ENCODE peak calls at places on chromosome 12, in five cellular contexts. I, R, G, P and Q are unnamed samples.

GRCh38 chr12:31591308-31591901 is 469 bp upstream of the DENND5B start:
- DNase-seq in I (peak; percentile 57), R (no peak), G (peak; percentile 6), P (peak; percentile 83), Q (peak; percentile 38)

GRCh38 chr12:48978291-48978740 is at the start of gene WNT1:
- DNase-seq in I (no peak), R (no peak), G (no peak), P (no peak), Q (no peak)

GRCh38 chr12:54749191-54749818 is 101.1 kb upstream of the DCD start:
- DNase-seq in I (peak; percentile 68), R (peak; percentile 64), G (peak; percentile 55), P (peak; percentile 64), Q (peak; percentile 56)

GRCh38 chr12:40104461-40105264 is 1.2 kb downstream of the SLC2A13 start:
- DNase-seq in I (peak; percentile 30), R (peak; percentile 3), G (peak; percentile 4), P (no peak), Q (no peak)

GRCh38 chr12:4268549-4269181 is 4.9 kb upstream of the CCND2 start:
- DNase-seq in I (no peak), R (no peak), G (no peak), P (no peak), Q (no peak)

GRCh38 chr12:124044809-124045321 is 71.8 kb downstream of the ZNF664 start:
- DNase-seq in I (no peak), R (no peak), G (peak; percentile 20), P (no peak), Q (no peak)

GRCh38 chr12:89856431-89856830 is 147.8 kb upstream of the ATP2B1 start:
- DNase-seq in I (no peak), R (no peak), G (peak; percentile 9), P (peak; percentile 43), Q (peak; percentile 54)

GRCh38 chr12:44441155-44441554 is 435.0 kb downstream of the NELL2 start:
- DNase-seq in I (no peak), R (no peak), G (no peak), P (no peak), Q (no peak)

GRCh38 chr12:19967486-19967885 is 400.9 kb upstream of the PDE3A start:
- DNase-seq in I (peak; percentile 75), R (peak; percentile 58), G (peak; percentile 13), P (no peak), Q (no peak)

GRCh38 chr12:45655186-45655585 is 74.3 kb upstream of the ARID2 start:
- DNase-seq in I (peak; percentile 32), R (peak; percentile 62), G (peak; percentile 34), P (peak; percentile 15), Q (no peak)

GRCh38 chr12:56955631-56956256 is 1.7 kb downstream of the RDH16 start:
- DNase-seq in I (no peak), R (peak; percentile 65), G (no peak), P (no peak), Q (no peak)

GRCh38 chr12:88035271-88035906 is 6.2 kb upstream of the C12orf50 start:
- DNase-seq in I (peak; percentile 94), R (peak; percentile 89), G (peak; percentile 77), P (peak; percentile 94), Q (peak; percentile 90)

GRCh38 chr12:107570721-107571120 is 114.9 kb upstream of the PWP1 start:
- DNase-seq in I (peak; percentile 23), R (peak; percentile 48), G (no peak), P (no peak), Q (no peak)

GRCh38 chr12:130116791-130117190 is 45.5 kb upstream of the FZD10 start:
- DNase-seq in I (no peak), R (no peak), G (no peak), P (no peak), Q (no peak)

GRCh38 chr12:14913381-14913781 is 25.0 kb downstream of the ERP27 start:
- DNase-seq in I (peak; percentile 27), R (peak; percentile 43), G (peak; percentile 13), P (no peak), Q (no peak)

GRCh38 chr12:569803-570236 is 93.4 kb downstream of the NINJ2 start:
- DNase-seq in I (peak; percentile 95), R (peak; percentile 86), G (peak; percentile 88), P (peak; percentile 92), Q (peak; percentile 94)

GRCh38 chr12:115404761-115405470 is 720.9 kb upstream of the TBX3 start:
- DNase-seq in I (peak; percentile 8), R (peak; percentile 17), G (peak; percentile 49), P (no peak), Q (no peak)

GRCh38 chr12:64098709-64099354 is 123.3 kb downstream of the KICS2 start:
- DNase-seq in I (no peak), R (peak; percentile 75), G (no peak), P (no peak), Q (no peak)

GRCh38 chr12:6827982-6828670 is at the start of gene P3H3:
- DNase-seq in I (peak; percentile 60), R (peak; percentile 40), G (no peak), P (peak; percentile 56), Q (no peak)

GRCh38 chr12:111248981-111249380 is 119.9 kb downstream of the PHETA1 start:
- DNase-seq in I (no peak), R (peak; percentile 74), G (peak; percentile 80), P (no peak), Q (no peak)

GRCh38 chr12:94151577-94151976 is 3.2 kb downstream of the PLXNC1 start:
- DNase-seq in I (peak; percentile 67), R (no peak), G (no peak), P (no peak), Q (no peak)

GRCh38 chr12:80551897-80552296 is 107.9 kb downstream of the PTPRQ start:
- DNase-seq in I (peak; percentile 52), R (peak; percentile 91), G (peak; percentile 74), P (no peak), Q (no peak)

GRCh38 chr12:32039917-32040575 is 66.6 kb upstream of the BICD1 start:
- DNase-seq in I (no peak), R (no peak), G (no peak), P (peak; percentile 38), Q (no peak)

GRCh38 chr12:54479421-54479820 is 6.0 kb upstream of the GTSF1 start:
- DNase-seq in I (no peak), R (no peak), G (no peak), P (no peak), Q (no peak)

GRCh38 chr12:93122569-93123091 is 193.5 kb upstream of the EEA1 start:
- DNase-seq in I (peak; percentile 75), R (peak; percentile 86), G (peak; percentile 88), P (no peak), Q (no peak)

GRCh38 chr12:45634273-45634917 is 95.1 kb upstream of the ARID2 start:
- DNase-seq in I (no peak), R (no peak), G (no peak), P (no peak), Q (peak; percentile 43)

GRCh38 chr12:119061208-119061796 is 80.0 kb downstream of the SRRM4 start:
- DNase-seq in I (peak; percentile 83), R (peak; percentile 30), G (peak; percentile 28), P (peak; percentile 91), Q (peak; percentile 15)

GRCh38 chr12:112524676-112525425 is 106.1 kb downstream of the PTPN11 start:
- DNase-seq in I (no peak), R (peak; percentile 55), G (peak; percentile 79), P (no peak), Q (no peak)

GRCh38 chr12:96329018-96329417 is 71.2 kb downstream of the CDK17 start:
- DNase-seq in I (no peak), R (no peak), G (no peak), P (no peak), Q (no peak)

GRCh38 chr12:91778091-91778819 is 367.4 kb downstream of the BTG1 start:
- DNase-seq in I (peak; percentile 8), R (no peak), G (no peak), P (no peak), Q (peak; percentile 9)

DNA sequence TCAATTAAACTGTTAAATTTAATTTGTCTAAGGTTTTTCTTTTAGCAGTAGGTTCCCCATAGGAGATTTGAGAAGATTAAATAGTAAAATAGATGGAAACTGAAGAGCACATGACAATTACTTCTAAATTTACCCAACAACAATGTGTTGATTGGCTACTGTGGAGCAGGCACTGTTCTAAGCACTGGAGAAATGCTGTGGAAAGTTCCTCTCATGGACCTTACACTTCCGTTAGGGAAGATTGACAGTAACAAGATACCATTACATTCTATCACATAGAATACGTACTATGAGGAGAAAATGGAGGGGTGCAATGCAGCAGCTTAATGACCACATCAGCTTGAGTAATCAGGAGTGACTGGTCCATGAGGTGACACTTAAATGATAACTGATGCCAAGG is 8.1 kb upstream of the STAB2 start:
- DNase-seq in I (no peak), R (no peak), G (no peak), P (no peak), Q (no peak)
- TF ChIP-seq CTCF in I (no peak), R (no peak), G (no peak), P (no peak), Q (no peak)

GRCh38 chr12:106224392-106224706 is 23.5 kb downstream of the CKAP4 start:
- DNase-seq in I (no peak), R (no peak), G (no peak), P (no peak), Q (no peak)

GRCh38 chr12:106227641-106228319 is 20.0 kb downstream of the CKAP4 start:
- DNase-seq in I (peak; percentile 73), R (peak; percentile 97), G (peak; percentile 73), P (no peak), Q (no peak)

GRCh38 chr12:106229036-106229591 is 18.7 kb downstream of the CKAP4 start:
- DNase-seq in I (no peak), R (no peak), G (no peak), P (no peak), Q (no peak)

GRCh38 chr12:106228320-106228710 is 19.5 kb downstream of the CKAP4 start:
- DNase-seq in I (no peak), R (no peak), G (no peak), P (no peak), Q (no peak)

GRCh38 chr12:106226884-106227640 is 20.8 kb downstream of the CKAP4 start:
- DNase-seq in I (peak; percentile 79), R (peak; percentile 78), G (peak; percentile 84), P (peak; percentile 61), Q (peak; percentile 75)
- TF ChIP-seq CTCF in I (peak; percentile 78), R (peak; percentile 75), G (peak; percentile 78), P (peak; percentile 66), Q (peak; percentile 53)

DNA sequence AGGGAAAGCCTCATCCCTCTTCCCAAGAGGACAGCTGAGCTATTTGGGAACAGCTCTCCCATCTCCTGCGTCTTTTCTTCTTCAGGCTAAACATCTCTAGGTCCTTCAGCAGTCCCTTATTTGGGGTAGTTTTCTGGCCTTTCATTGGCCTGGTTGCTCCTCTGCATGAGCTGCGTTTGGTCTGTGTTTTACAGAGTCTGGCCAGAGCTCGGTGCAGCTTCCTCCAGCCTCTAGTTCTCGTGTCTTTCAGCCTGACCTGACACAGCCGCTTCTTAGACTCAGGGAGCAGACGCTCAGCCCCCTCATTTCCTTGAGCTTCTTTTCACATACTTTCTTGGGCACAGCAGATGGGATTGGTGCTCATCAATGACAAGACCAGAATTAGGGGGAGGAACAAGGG is 13.5 kb upstream of the GSG1 start:
- DNase-seq in I (no peak), R (no peak), G (no peak), P (no peak), Q (no peak)
- TF ChIP-seq CTCF in I (no peak), R (no peak), G (no peak), P (no peak), Q (no peak)

DNA sequence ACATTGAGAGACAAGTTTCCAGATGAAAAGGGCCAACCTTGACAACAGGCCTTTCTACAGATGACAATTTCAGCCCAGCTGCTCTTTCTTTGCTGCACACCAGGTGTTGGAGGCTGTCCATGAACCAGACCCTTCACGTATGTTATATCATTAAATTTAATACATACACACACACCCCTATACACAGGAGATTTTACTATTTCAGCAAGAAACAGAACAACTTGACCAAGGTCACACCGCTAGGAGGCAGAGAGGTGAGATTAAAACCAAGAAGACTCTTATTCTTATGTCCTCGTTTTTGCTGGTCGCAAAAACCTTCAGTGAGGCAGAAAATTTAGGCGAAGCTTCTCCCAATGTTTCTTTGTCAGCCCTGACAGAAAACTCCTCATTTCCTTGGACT is 1585.9 kb downstream of the AACS start:
- DNase-seq in I (no peak), R (no peak), G (no peak), P (no peak), Q (no peak)
- TF ChIP-seq CTCF in I (no peak), R (no peak), G (no peak), P (no peak), Q (no peak)